ENCODE peak calls at places on chromosomes 13 and 19, in six cellular contexts. B, O, Y, H, J and S are unnamed samples.

GRCh38 chr13:63026285-63026797 is 1610.7 kb upstream of the PCDH20 start:
- DNase-seq in B (no peak), O (no peak), Y (no peak), H (no peak), J (no peak), S (no peak)

GRCh38 chr19:8004723-8005513 is 523 bp downstream of the ELAVL1 start:
- DNase-seq in B (no peak), O (peak; percentile 58), Y (no peak), H (peak; percentile 13), J (peak; percentile 10), S (no peak)

GRCh38 chr13:87942204-87942603 is 271.0 kb downstream of the SLITRK5 start:
- DNase-seq in B (no peak), O (no peak), Y (no peak), H (no peak), J (no peak), S (no peak)

GRCh38 chr13:24866488-24866887 is 102.5 kb downstream of the RNF17 start:
- DNase-seq in B (no peak), O (no peak), Y (no peak), H (no peak), J (no peak), S (no peak)

GRCh38 chr19:2327773-2328400 is 499 bp downstream of the LSM7 start:
- DNase-seq in B (no peak), O (no peak), Y (peak; percentile 20), H (peak; percentile 51), J (peak; percentile 44), S (peak; percentile 83)

GRCh38 chr13:29774830-29775229 is 75.6 kb downstream of the UBL3 start:
- DNase-seq in B (no peak), O (no peak), Y (no peak), H (no peak), J (no peak), S (no peak)

GRCh38 chr13:38607136-38607535 is 79.7 kb upstream of the FREM2 start:
- DNase-seq in B (no peak), O (no peak), Y (no peak), H (no peak), J (no peak), S (no peak)

GRCh38 chr13:48094404-48094780 is 512 bp downstream of the MED4 start:
- DNase-seq in B (no peak), O (no peak), Y (no peak), H (no peak), J (peak; percentile 13), S (no peak)

GRCh38 chr13:75934889-75935288 is 298.8 kb downstream of the LMO7 start:
- DNase-seq in B (no peak), O (no peak), Y (no peak), H (no peak), J (no peak), S (no peak)

GRCh38 chr13:86608739-86609138 is 809.5 kb upstream of the SLITRK6 start:
- DNase-seq in B (no peak), O (no peak), Y (no peak), H (no peak), J (no peak), S (no peak)

GRCh38 chr19:45962021-45962420 is 11.6 kb downstream of the NOVA2 start:
- DNase-seq in B (no peak), O (no peak), Y (no peak), H (no peak), J (no peak), S (no peak)

GRCh38 chr19:48715276-48715675 is 4.2 kb downstream of the MAMSTR start:
- DNase-seq in B (no peak), O (no peak), Y (no peak), H (no peak), J (no peak), S (no peak)

GRCh38 chr13:83350569-83350968 is 531.7 kb downstream of the SLITRK1 start:
- DNase-seq in B (no peak), O (no peak), Y (no peak), H (no peak), J (no peak), S (no peak)

GRCh38 chr13:35767256-35767981 is 290.9 kb upstream of the MAB21L1 start:
- DNase-seq in B (no peak), O (no peak), Y (no peak), H (no peak), J (peak; percentile 64), S (no peak)

GRCh38 chr13:99265823-99266426 is 7.7 kb upstream of the GPR18 start:
- DNase-seq in B (no peak), O (no peak), Y (no peak), H (peak; percentile 48), J (no peak), S (no peak)

GRCh38 chr13:21413013-21413412 is 46.1 kb downstream of the ZDHHC20 start:
- DNase-seq in B (no peak), O (no peak), Y (no peak), H (no peak), J (no peak), S (no peak)

GRCh38 chr19:13781547-13781946 is 7.3 kb downstream of the C19orf53 start:
- DNase-seq in B (no peak), O (peak; percentile 53), Y (no peak), H (no peak), J (peak; percentile 85), S (no peak)

GRCh38 chr13:28744091-28744536 is 25.3 kb upstream of the SLC46A3 start:
- DNase-seq in B (no peak), O (no peak), Y (no peak), H (no peak), J (no peak), S (peak; percentile 58)

GRCh38 chr13:95641961-95642621 is 2.4 kb downstream of the DZIP1 start:
- DNase-seq in B (no peak), O (peak; percentile 59), Y (no peak), H (no peak), J (no peak), S (no peak)

GRCh38 chr13:51396352-51396751 is 56.5 kb downstream of the INTS6 start:
- DNase-seq in B (no peak), O (no peak), Y (no peak), H (no peak), J (no peak), S (no peak)

GRCh38 chr13:99385161-99385560 is 78.0 kb upstream of the GPR183 start:
- DNase-seq in B (no peak), O (no peak), Y (no peak), H (no peak), J (no peak), S (no peak)